ENCODE peak calls at places on chromosomes 12 and 14, in seven cellular contexts. E is M059J; R is RCC 7860; G is activated T-cell treated with anti-CD3 and anti-CD28 coated beads, Interleukin-2, amount 50 U/mL, for 1 hour; P is prostate gland; V is amniotic stem cell; D is T-helper 1 cell. M is an unnamed sample.

GRCh38 chr12:39643052-39643451 is 23.4 kb upstream of the ABCD2 start:
- DNase-seq in E (no peak), R (no peak), G (no peak), P (no peak), V (no peak), D (no peak), M (no peak)

GRCh38 chr12:101599771-101600486 is 5.2 kb downstream of the MYBPC1 start:
- DNase-seq in E (no peak), R (no peak), G (no peak), P (no peak), V (no peak), D (no peak), M (no peak)

GRCh38 chr12:51011960-51012359 is 14.2 kb downstream of the SLC11A2 start:
- DNase-seq in E (no peak), R (peak), G (no peak), P (no peak), V (no peak), D (no peak), M (no peak)

GRCh38 chr12:64125913-64126312 is 96.2 kb downstream of the KICS2 start:
- DNase-seq in E (no peak), R (no peak), G (no peak), P (no peak), V (no peak), D (no peak), M (no peak)

GRCh38 chr12:39619316-39619659 is 315 bp downstream of the ABCD2 start:
- DNase-seq in E (no peak), R (no peak), G (peak), P (no peak), V (no peak), D (no peak), M (no peak)

GRCh38 chr12:66776974-66777373 is 98.1 kb upstream of the GRIP1 start:
- DNase-seq in E (no peak), R (no peak), G (no peak), P (no peak), V (no peak), D (no peak), M (no peak)

GRCh38 chr14:88437659-88438058 is 52.2 kb downstream of the SPATA7 start:
- DNase-seq in E (no peak), R (no peak), G (no peak), P (no peak), V (no peak), D (no peak), M (no peak)

GRCh38 chr14:44700184-44700583 is 193.1 kb upstream of the FSCB start:
- DNase-seq in E (peak), R (peak), G (no peak), P (no peak), V (no peak), D (no peak), M (peak)

GRCh38 chr12:123237646-123238329 is 4.6 kb downstream of the MTRFR start:
- DNase-seq in E (peak), R (no peak), G (peak), P (peak), V (peak), D (peak), M (peak)

GRCh38 chr14:91193069-91193468 is 51.4 kb downstream of the GPR68 start:
- DNase-seq in E (no peak), R (no peak), G (no peak), P (no peak), V (no peak), D (no peak), M (no peak)

GRCh38 chr12:116598341-116599284 is 39.4 kb downstream of the MAP1LC3B2 start:
- DNase-seq in E (no peak), R (no peak), G (no peak), P (no peak), V (no peak), D (no peak), M (no peak)

GRCh38 chr12:38402811-38403210 is 86.2 kb downstream of the ALG10B start:
- DNase-seq in E (no peak), R (no peak), G (no peak), P (no peak), V (no peak), D (no peak), M (no peak)

GRCh38 chr12:83190631-83191390 is 504.1 kb downstream of the TMTC2 start:
- DNase-seq in E (no peak), R (no peak), G (no peak), P (no peak), V (no peak), D (no peak), M (no peak)

GRCh38 chr12:47032644-47033043 is 46.8 kb upstream of the PCED1B start:
- DNase-seq in E (peak), R (peak), G (no peak), P (no peak), V (peak), D (peak), M (no peak)

GRCh38 chr12:108633081-108633533 is 587 bp downstream of the SELPLG start:
- DNase-seq in E (no peak), R (no peak), G (no peak), P (no peak), V (no peak), D (no peak), M (no peak)

GRCh38 chr14:59332727-59333126 is 132.5 kb downstream of the GPR135 start:
- DNase-seq in E (peak), R (no peak), G (no peak), P (no peak), V (peak), D (no peak), M (peak)

GRCh38 chr12:19158909-19159308 is 29.4 kb downstream of the PLEKHA5 start:
- DNase-seq in E (no peak), R (no peak), G (no peak), P (no peak), V (no peak), D (no peak), M (no peak)

GRCh38 chr14:28242895-28243294 is 523.7 kb upstream of the FOXG1 start:
- DNase-seq in E (no peak), R (no peak), G (no peak), P (no peak), V (no peak), D (no peak), M (no peak)

GRCh38 chr14:26820101-26820500 is 222.3 kb upstream of the NOVA1 start:
- DNase-seq in E (no peak), R (no peak), G (no peak), P (no peak), V (no peak), D (no peak), M (no peak)

GRCh38 chr14:29919845-29920244 is 7.8 kb downstream of the PRKD1 start:
- DNase-seq in E (no peak), R (no peak), G (no peak), P (no peak), V (no peak), D (no peak), M (no peak)

GRCh38 chr12:132078190-132078589 is 65.9 kb downstream of the DDX51 start:
- DNase-seq in E (peak), R (no peak), G (no peak), P (no peak), V (no peak), D (no peak), M (peak)

GRCh38 chr12:14772946-14773345 is 30.3 kb downstream of the WBP11 start:
- DNase-seq in E (no peak), R (no peak), G (no peak), P (no peak), V (no peak), D (no peak), M (no peak)

GRCh38 chr12:111250251-111250881 is 118.5 kb downstream of the PHETA1 start:
- DNase-seq in E (no peak), R (no peak), G (no peak), P (no peak), V (no peak), D (no peak), M (no peak)

M was measured in A172.